ENCODE peak calls at places on chromosome 19, in nine cellular contexts. Z, N, D, O, T, U, X, V and H are unnamed samples.

GRCh38 chr19:53977991-53978731 is 13.3 kb upstream of the CACNG6 start:
- DNase-seq in Z (peak), N (no peak), D (no peak), O (no peak), T (no peak), U (peak), X (no peak), V (peak), H (peak)

GRCh38 chr19:58153386-58153785 is 2.8 kb upstream of the ZNF329 start:
- DNase-seq in Z (no peak), N (no peak), D (no peak), O (no peak), T (no peak), U (no peak), X (no peak), V (no peak), H (no peak)

GRCh38 chr19:38318595-38319142 is 976 bp upstream of the KCNK6 start:
- DNase-seq in Z (no peak), N (no peak), D (no peak), O (no peak), T (no peak), U (peak), X (no peak), V (peak), H (no peak)

GRCh38 chr19:49847731-49848696 is 2.9 kb upstream of the PTOV1 start:
- DNase-seq in Z (no peak), N (no peak), D (no peak), O (no peak), T (no peak), U (no peak), X (no peak), V (no peak), H (no peak)

GRCh38 chr19:56091751-56092546 is 29.1 kb downstream of the ZNF787 start:
- DNase-seq in Z (no peak), N (no peak), D (no peak), O (no peak), T (no peak), U (no peak), X (no peak), V (no peak), H (no peak)

GRCh38 chr19:52248256-52248655 is 21.1 kb upstream of the ZNF766 start:
- DNase-seq in Z (peak), N (peak), D (peak), O (peak), T (peak), U (peak), X (no peak), V (peak), H (no peak)

GRCh38 chr19:485122-485521 is 11.2 kb upstream of the MADCAM1 start:
- DNase-seq in Z (no peak), N (no peak), D (no peak), O (no peak), T (no peak), U (no peak), X (no peak), V (no peak), H (no peak)

GRCh38 chr19:19463348-19464117 is 51.8 kb downstream of the TSSK6 start:
- DNase-seq in Z (no peak), N (no peak), D (no peak), O (no peak), T (no peak), U (no peak), X (no peak), V (no peak), H (peak)

GRCh38 chr19:16067205-16067938 is 8.9 kb upstream of the TPM4 start:
- DNase-seq in Z (no peak), N (peak), D (no peak), O (no peak), T (peak), U (no peak), X (peak), V (no peak), H (peak)

GRCh38 chr19:16830679-16831078 is 1.5 kb downstream of the SIN3B start:
- DNase-seq in Z (no peak), N (no peak), D (no peak), O (no peak), T (no peak), U (no peak), X (no peak), V (no peak), H (no peak)

GRCh38 chr19:1239796-1240737 is 1.5 kb upstream of the ATP5F1D start:
- DNase-seq in Z (peak), N (peak), D (peak), O (peak), T (peak), U (peak), X (no peak), V (peak), H (peak)

GRCh38 chr19:49498475-49498874 is 2.2 kb downstream of the RPS11 start:
- DNase-seq in Z (no peak), N (no peak), D (no peak), O (no peak), T (no peak), U (no peak), X (no peak), V (no peak), H (no peak)

GRCh38 chr19:10044390-10044789 is 31.1 kb downstream of the RDH8 start:
- DNase-seq in Z (no peak), N (no peak), D (no peak), O (peak), T (no peak), U (no peak), X (no peak), V (no peak), H (no peak)

GRCh38 chr19:16896913-16897571 is 8.2 kb downstream of the F2RL3 start:
- DNase-seq in Z (peak), N (peak), D (peak), O (peak), T (peak), U (peak), X (peak), V (peak), H (peak)

GRCh38 chr19:18086590-18087138 is at the start of gene IL12RB1:
- DNase-seq in Z (no peak), N (peak), D (no peak), O (peak), T (peak), U (no peak), X (no peak), V (no peak), H (no peak)

GRCh38 chr19:19525611-19526380 is 2.9 kb upstream of the YJEFN3 start:
- DNase-seq in Z (no peak), N (no peak), D (no peak), O (peak), T (no peak), U (no peak), X (no peak), V (no peak), H (no peak)

GRCh38 chr19:9165256-9165655 is 13.5 kb upstream of the OR7D2 start:
- DNase-seq in Z (no peak), N (no peak), D (no peak), O (no peak), T (no peak), U (no peak), X (no peak), V (no peak), H (no peak)

GRCh38 chr19:42246143-42246868 is 3.9 kb upstream of the GSK3A start:
- DNase-seq in Z (peak), N (peak), D (peak), O (no peak), T (peak), U (peak), X (no peak), V (peak), H (peak)

GRCh38 chr19:38793671-38794070 is 4.7 kb downstream of the LGALS7B start:
- DNase-seq in Z (no peak), N (no peak), D (no peak), O (no peak), T (no peak), U (no peak), X (no peak), V (no peak), H (no peak)

GRCh38 chr19:53908106-53908932 is 759 bp upstream of the CACNG7 start:
- DNase-seq in Z (no peak), N (peak), D (peak), O (peak), T (no peak), U (no peak), X (no peak), V (no peak), H (no peak)

GRCh38 chr19:43555185-43555770 is 20.0 kb downstream of the XRCC1 start:
- DNase-seq in Z (peak), N (peak), D (peak), O (peak), T (peak), U (peak), X (no peak), V (peak), H (peak)

GRCh38 chr19:48607359-48607755 is 815 bp downstream of the SPACA4 start:
- DNase-seq in Z (no peak), N (no peak), D (no peak), O (no peak), T (no peak), U (no peak), X (no peak), V (no peak), H (no peak)

GRCh38 chr19:15251749-15252397 is 19.6 kb upstream of the EPHX3 start:
- DNase-seq in Z (peak), N (peak), D (peak), O (no peak), T (peak), U (peak), X (peak), V (peak), H (peak)

GRCh38 chr19:22532388-22533310 is 101.5 kb upstream of the ZNF492 start:
- DNase-seq in Z (peak), N (no peak), D (peak), O (no peak), T (peak), U (peak), X (peak), V (peak), H (peak)

GRCh38 chr19:32361574-32362317 is 16.3 kb downstream of the ZNF507 start:
- DNase-seq in Z (no peak), N (no peak), D (no peak), O (no peak), T (no peak), U (no peak), X (no peak), V (no peak), H (no peak)

GRCh38 chr19:58509731-58510083 is 2.1 kb downstream of the SLC27A5 start:
- DNase-seq in Z (no peak), N (no peak), D (no peak), O (no peak), T (no peak), U (no peak), X (no peak), V (no peak), H (no peak)

GRCh38 chr19:54418930-54419800 is 3.9 kb downstream of the TTYH1 start:
- DNase-seq in Z (no peak), N (no peak), D (no peak), O (no peak), T (no peak), U (no peak), X (no peak), V (no peak), H (no peak)

GRCh38 chr19:32865326-32865725 is 4.2 kb downstream of the SLC7A9 start:
- DNase-seq in Z (no peak), N (no peak), D (no peak), O (no peak), T (no peak), U (no peak), X (no peak), V (no peak), H (peak)

GRCh38 chr19:44869728-44870470 is 21.2 kb upstream of the TOMM40 start:
- DNase-seq in Z (peak), N (no peak), D (no peak), O (no peak), T (peak), U (peak), X (no peak), V (no peak), H (peak)

GRCh38 chr19:48415395-48415794 is 21.9 kb downstream of the GRIN2D start:
- DNase-seq in Z (peak), N (peak), D (peak), O (peak), T (peak), U (peak), X (peak), V (peak), H (peak)

GRCh38 chr19:42352216-42352892 is 26.9 kb downstream of the MEGF8 start:
- DNase-seq in Z (no peak), N (no peak), D (no peak), O (no peak), T (no peak), U (no peak), X (no peak), V (no peak), H (no peak)

GRCh38 chr19:44755219-44755618 is 6.7 kb downstream of the BCL3 start:
- DNase-seq in Z (no peak), N (no peak), D (no peak), O (no peak), T (no peak), U (no peak), X (no peak), V (no peak), H (no peak)

GRCh38 chr19:42422576-42423461 is 4.4 kb downstream of the LIPE start:
- DNase-seq in Z (no peak), N (no peak), D (no peak), O (peak), T (peak), U (peak), X (no peak), V (no peak), H (no peak)

GRCh38 chr19:15869109-15869555 is 28.7 kb downstream of the CYP4F2 start:
- DNase-seq in Z (peak), N (peak), D (peak), O (peak), T (peak), U (no peak), X (no peak), V (no peak), H (peak)

GRCh38 chr19:1412995-1413889 is 5.9 kb downstream of the DAZAP1 start:
- DNase-seq in Z (no peak), N (no peak), D (no peak), O (no peak), T (no peak), U (peak), X (no peak), V (no peak), H (no peak)

GRCh38 chr19:44643605-44644390 is at the start of gene PVR:
- DNase-seq in Z (no peak), N (peak), D (peak), O (no peak), T (peak), U (peak), X (peak), V (peak), H (peak)

GRCh38 chr19:16266586-16266942 is 58.1 kb upstream of the KLF2 start:
- DNase-seq in Z (no peak), N (no peak), D (no peak), O (no peak), T (no peak), U (no peak), X (no peak), V (no peak), H (no peak)

GRCh38 chr19:50431343-50432220 is 1.1 kb upstream of the MYBPC2 start:
- DNase-seq in Z (peak), N (peak), D (peak), O (peak), T (peak), U (peak), X (peak), V (peak), H (peak)

DNA sequence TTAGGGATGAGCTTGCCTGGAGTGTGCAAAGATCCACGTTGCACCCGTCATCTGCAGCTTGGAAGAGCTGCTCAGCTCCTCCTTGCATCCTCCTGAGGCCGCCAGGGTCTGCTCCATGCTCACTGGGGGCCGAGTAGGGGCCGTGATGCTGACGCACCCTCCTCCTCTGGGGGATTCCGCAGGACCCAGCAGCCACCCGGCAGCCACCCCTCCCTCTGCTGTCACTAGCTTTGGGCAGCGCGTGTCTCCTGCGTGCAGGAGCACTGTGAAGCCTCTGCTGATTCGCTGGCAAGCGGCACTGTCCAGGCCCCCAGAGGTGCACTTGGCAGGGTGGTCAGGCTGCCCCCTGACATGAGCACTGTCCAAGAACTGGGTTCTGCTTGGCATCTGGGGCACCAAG is 137.4 kb downstream of the KDM4B start:
- DNase-seq in Z (no peak), N (no peak), D (no peak), O (no peak), T (no peak), U (no peak), X (no peak), V (no peak), H (no peak)
- H3K27ac ChIP-seq in Z (no peak), N (no peak), D (no peak), O (no peak), T (no peak), U (no peak), X (no peak), V (no peak), H (no peak)

DNA sequence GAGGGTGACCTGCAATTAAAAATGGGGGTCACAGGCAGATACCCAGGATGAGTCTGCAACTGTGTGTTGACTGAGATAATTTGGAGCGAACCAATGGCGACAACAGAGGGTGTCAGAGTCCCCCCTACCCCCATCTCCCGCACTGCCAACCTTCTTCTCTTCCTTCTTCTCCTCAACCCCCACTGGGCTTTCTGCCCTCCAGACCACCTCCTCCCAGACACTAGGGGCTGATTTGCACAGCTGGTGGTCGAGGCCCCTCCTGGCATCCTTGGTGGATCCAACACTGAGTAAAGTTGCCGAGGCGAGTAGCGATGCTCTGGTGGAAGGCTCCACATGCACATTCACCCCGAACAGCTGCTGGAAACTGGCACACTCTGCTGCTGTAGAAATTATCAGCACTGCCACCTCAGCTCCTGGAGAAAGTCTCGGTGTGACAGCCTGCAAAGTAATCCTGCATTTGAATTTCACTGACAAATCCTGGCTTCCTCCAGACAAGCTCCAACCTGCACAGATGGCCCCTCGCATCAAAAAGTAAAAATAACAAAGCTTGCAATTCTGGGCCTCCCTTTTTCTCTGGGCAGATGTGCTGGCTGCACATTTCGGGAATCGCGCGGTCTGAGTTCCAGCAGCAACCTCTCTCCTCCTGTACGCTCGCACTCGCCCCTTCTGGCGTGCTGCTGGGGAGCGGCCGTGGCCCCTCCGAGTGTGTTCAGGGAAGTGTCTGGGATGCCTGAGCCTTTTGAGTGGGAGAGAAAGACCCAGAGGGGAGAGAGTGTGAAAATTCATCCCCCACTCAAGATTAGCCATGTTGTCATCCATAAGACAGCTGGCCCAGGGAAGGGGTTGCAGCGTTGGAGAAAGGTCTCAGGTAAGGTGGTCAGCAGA is 28.5 kb downstream of the CCNE1 start:
- DNase-seq in Z (no peak), N (no peak), D (no peak), O (no peak), T (no peak), U (no peak), X (no peak), V (no peak), H (no peak)
- H3K27ac ChIP-seq in Z (no peak), N (no peak), D (no peak), O (no peak), T (no peak), U (no peak), X (no peak), V (no peak), H (no peak)

GRCh38 chr19:6325614-6326013 is 7.8 kb downstream of the ACER1 start:
- DNase-seq in Z (no peak), N (no peak), D (no peak), O (no peak), T (no peak), U (no peak), X (no peak), V (no peak), H (no peak)

GRCh38 chr19:6319376-6319775 is 14.0 kb downstream of the ACER1 start:
- DNase-seq in Z (no peak), N (no peak), D (no peak), O (no peak), T (no peak), U (no peak), X (no peak), V (no peak), H (no peak)

GRCh38 chr19:6326815-6327214 is 6.6 kb downstream of the ACER1 start:
- DNase-seq in Z (no peak), N (no peak), D (no peak), O (no peak), T (no peak), U (no peak), X (no peak), V (no peak), H (no peak)

GRCh38 chr19:6322284-6322683 is 11.1 kb downstream of the ACER1 start:
- DNase-seq in Z (no peak), N (no peak), D (no peak), O (no peak), T (no peak), U (no peak), X (no peak), V (no peak), H (no peak)

GRCh38 chr19:6324757-6325156 is 8.7 kb downstream of the ACER1 start:
- DNase-seq in Z (no peak), N (no peak), D (no peak), O (no peak), T (no peak), U (no peak), X (no peak), V (no peak), H (no peak)
- H3K27ac ChIP-seq in Z (no peak), N (no peak), D (no peak), O (no peak), T (no peak), U (no peak), X (no peak), V (no peak), H (no peak)

DNA sequence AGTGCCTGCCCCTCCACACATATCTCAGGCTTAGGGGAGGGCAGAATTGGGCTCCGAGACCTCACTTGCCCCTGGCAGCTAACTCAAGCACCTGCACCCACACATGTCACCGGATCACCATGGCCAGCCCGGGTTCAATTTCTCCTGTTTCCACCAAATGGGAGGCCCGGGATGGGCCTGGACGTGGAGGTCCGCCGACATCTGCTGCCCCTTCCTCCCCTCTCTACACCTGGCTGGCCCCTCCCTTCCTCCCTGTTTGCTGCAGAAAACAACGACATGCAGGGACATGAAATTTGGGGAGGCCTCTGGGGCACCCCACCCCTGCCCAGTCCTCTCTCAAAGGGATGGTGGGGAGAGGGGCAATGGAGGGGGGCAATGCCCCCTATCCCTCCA is 1.3 kb downstream of the PRKD2 start:
- DNase-seq in Z (no peak), N (no peak), D (no peak), O (peak), T (no peak), U (no peak), X (no peak), V (no peak), H (no peak)
- H3K27ac ChIP-seq in Z (peak), N (peak), D (peak), O (peak), T (peak), U (peak), X (peak), V (peak), H (peak)